ENCODE peak calls at places on chromosomes 3 and 15, in eight cellular contexts. T is mucosa of gallbladder; H is stimulated activated CD8-positive, alpha-beta memory T cell treated with anti-CD3 and anti-CD28 coated beads, Interleukin-15, amount 100 ng/mL, for 1 hour; F is Panc1; V is naive thymus-derived CD4-positive, alpha-beta T cell; K is aorta; W is activated naive CD4-positive, alpha-beta T cell treated with anti-CD3 and anti-CD28 coated beads, Interleukin-2, amount 50 U/mL, for 16 hours; E is sigmoid colon. D is an unnamed sample.
A peak's percentile ranks its signal among the peaks of the same experiment; 100 is the strongest.

GRCh38 chr3:52237659-52238172 is 1.2 kb downstream of the TWF2 start:
- DNase-seq in V (no peak), K (peak; percentile 94), F (no peak), H (no peak), T (peak; percentile 79), E (peak; percentile 97), W (no peak), D (peak; percentile 77)

GRCh38 chr3:78825858-78826215 is 942.0 kb downstream of the ROBO1 start:
- DNase-seq in F (no peak), H (no peak), K (no peak), V (no peak), W (no peak), E (no peak), T (no peak), D (no peak)

GRCh38 chr15:79322306-79322705 is 11.4 kb downstream of the TMED3 start:
- DNase-seq in E (no peak), H (no peak), K (no peak), W (no peak), T (no peak), F (no peak), V (no peak), D (no peak)

GRCh38 chr3:181694805-181695660 is 16.7 kb upstream of the SOX2 start:
- DNase-seq in W (no peak), T (no peak), K (peak; percentile 85), H (no peak), E (peak; percentile 78), F (no peak), V (no peak), D (no peak)

GRCh38 chr3:194129581-194130133 is 6.3 kb upstream of the HES1 start:
- DNase-seq in K (peak; percentile 79), E (peak; percentile 20), F (no peak), V (no peak), W (no peak), T (no peak), H (no peak), D (no peak)

GRCh38 chr3:146058241-146058640 is 102.7 kb downstream of the PLOD2 start:
- DNase-seq in W (no peak), V (no peak), K (no peak), E (no peak), H (no peak), F (no peak), T (no peak), D (no peak)

GRCh38 chr3:10474847-10475246 is 30.5 kb downstream of the ATP2B2 start:
- DNase-seq in F (no peak), H (no peak), W (no peak), E (no peak), T (no peak), K (no peak), V (no peak), D (no peak)

GRCh38 chr3:43217633-43218032 is 68.7 kb upstream of the SNRK start:
- DNase-seq in K (no peak), W (no peak), E (no peak), V (no peak), T (no peak), F (no peak), H (no peak), D (no peak)

GRCh38 chr3:42216302-42216701 is 49.7 kb downstream of the CCK start:
- DNase-seq in V (no peak), T (no peak), E (no peak), K (no peak), F (no peak), H (no peak), W (no peak), D (no peak)

GRCh38 chr15:40776537-40777141 is 6.9 kb downstream of the C15orf62 start:
- DNase-seq in K (peak; percentile 68), F (no peak), T (peak; percentile 72), W (no peak), H (no peak), E (no peak), V (no peak), D (no peak)

GRCh38 chr15:82100116-82100795 is 54.4 kb upstream of the MEX3B start:
- DNase-seq in W (no peak), E (no peak), V (no peak), H (no peak), K (no peak), T (no peak), F (no peak), D (no peak)